ENCODE peak calls at places on chromosomes 5 and 9, in four cellular contexts. P, E, D and O are unnamed samples.

GRCh38 chr9:137108608-137109249 is 5.8 kb downstream of the DPP7 start:
- DNase-seq in P (no peak), E (no peak), D (peak; percentile 31), O (no peak)

GRCh38 chr5:154972476-154973080 is 31.7 kb downstream of the MRPL22 start:
- DNase-seq in P (no peak), E (no peak), D (peak; percentile 60), O (no peak)

GRCh38 chr5:178817506-178817905 is 42.2 kb upstream of the ZNF354B start:
- DNase-seq in P (no peak), E (no peak), D (no peak), O (no peak)

GRCh38 chr5:140547508-140548299 is at the start of gene EIF4EBP3:
- DNase-seq in P (peak; percentile 42), E (peak; percentile 71), D (peak; percentile 99), O (peak; percentile 87)

GRCh38 chr9:93686880-93687236 is 110.5 kb downstream of the PHF2 start:
- DNase-seq in P (no peak), E (no peak), D (no peak), O (peak; percentile 12)

GRCh38 chr9:136518623-136519022 is 27.2 kb downstream of the NOTCH1 start:
- DNase-seq in P (no peak), E (no peak), D (no peak), O (no peak)

GRCh38 chr5:618450-618849 is 6.3 kb downstream of the CEP72 start:
- DNase-seq in P (no peak), E (no peak), D (no peak), O (no peak)

GRCh38 chr9:115192835-115193234 is 74.9 kb upstream of the TNC start:
- DNase-seq in P (no peak), E (no peak), D (no peak), O (no peak)

GRCh38 chr5:102617857-102618187 is 119.0 kb upstream of the SLCO6A1 start:
- DNase-seq in P (no peak), E (no peak), D (no peak), O (no peak)

GRCh38 chr9:2059131-2059929 is 44.2 kb downstream of the SMARCA2 start:
- DNase-seq in P (no peak), E (no peak), D (no peak), O (no peak)

GRCh38 chr5:34944044-34944443 is 14.7 kb downstream of the DNAJC21 start:
- DNase-seq in P (no peak), E (no peak), D (no peak), O (no peak)

GRCh38 chr9:127537014-127537413 is 75.1 kb upstream of the STXBP1 start:
- DNase-seq in P (no peak), E (no peak), D (peak; percentile 89), O (no peak)

GRCh38 chr9:37916471-37917314 is 12.8 kb upstream of the SLC25A51 start:
- DNase-seq in P (no peak), E (no peak), D (no peak), O (no peak)

GRCh38 chr9:73180373-73180772 is 28.7 kb downstream of the ANXA1 start:
- DNase-seq in P (no peak), E (no peak), D (peak; percentile 86), O (no peak)

GRCh38 chr5:61320860-61321259 is 11.2 kb upstream of the ZSWIM6 start:
- DNase-seq in P (no peak), E (no peak), D (no peak), O (no peak)

GRCh38 chr5:174222891-174223290 is 177.4 kb downstream of the NSG2 start:
- DNase-seq in P (no peak), E (no peak), D (no peak), O (no peak)

GRCh38 chr5:137997726-137998213 is 35.1 kb downstream of the FAM13B start:
- DNase-seq in P (no peak), E (no peak), D (no peak), O (no peak)

GRCh38 chr9:78863531-78863930 is 566.6 kb downstream of the PSAT1 start:
- DNase-seq in P (no peak), E (no peak), D (no peak), O (no peak)

GRCh38 chr5:143119881-143120341 is 283.6 kb downstream of the NR3C1 start:
- DNase-seq in P (no peak), E (no peak), D (no peak), O (no peak)

GRCh38 chr5:43369651-43370050 is 42.5 kb downstream of the CCL28 start:
- DNase-seq in P (no peak), E (no peak), D (peak; percentile 52), O (no peak)

GRCh38 chr5:54785729-54786548 is 199.5 kb downstream of the ESM1 start:
- DNase-seq in P (no peak), E (no peak), D (peak; percentile 49), O (no peak)

GRCh38 chr9:75087279-75087823 is 604 bp downstream of the NMRK1 start:
- DNase-seq in P (no peak), E (peak; percentile 30), D (peak; percentile 71), O (no peak)

GRCh38 chr9:8208465-8208864 is 408.9 kb upstream of the DMAC1 start:
- DNase-seq in P (no peak), E (no peak), D (peak; percentile 89), O (no peak)

GRCh38 chr5:116576043-116576713 is 1.6 kb upstream of the SEMA6A start:
- DNase-seq in P (no peak), E (no peak), D (peak; percentile 79), O (no peak)

GRCh38 chr9:107847977-107848376 is 358.4 kb upstream of the KLF4 start:
- DNase-seq in P (no peak), E (no peak), D (peak; percentile 69), O (no peak)

GRCh38 chr9:72477862-72478564 is 43.4 kb upstream of the TMC1 start:
- DNase-seq in P (no peak), E (no peak), D (peak; percentile 73), O (no peak)